ENCODE peak calls at places on chromosomes 5 and 9, in six cellular contexts. Y, S, R, A, M and O are unnamed samples.

GRCh38 chr5:66436721-66437120 is 159.5 kb upstream of the MAST4 start:
- DNase-seq in Y (no peak), S (no peak), R (no peak), A (no peak), M (no peak), O (no peak)

GRCh38 chr5:40675396-40676133 is 4.2 kb upstream of the PTGER4 start:
- DNase-seq in Y (no peak), S (no peak), R (no peak), A (no peak), M (no peak), O (no peak)

GRCh38 chr9:1880038-1880565 is 135.0 kb upstream of the SMARCA2 start:
- DNase-seq in Y (no peak), S (no peak), R (no peak), A (no peak), M (no peak), O (no peak)

GRCh38 chr5:136364307-136364706 is 1.0 kb downstream of the TRPC7 start:
- DNase-seq in Y (no peak), S (no peak), R (peak), A (no peak), M (no peak), O (no peak)

GRCh38 chr9:113913426-113914195 is 37.5 kb downstream of the ZNF618 start:
- DNase-seq in Y (no peak), S (no peak), R (no peak), A (no peak), M (no peak), O (no peak)

GRCh38 chr5:73180561-73180960 is 7.6 kb downstream of the TMEM174 start:
- DNase-seq in Y (no peak), S (no peak), R (no peak), A (no peak), M (no peak), O (no peak)

GRCh38 chr5:63401434-63402046 is 560.7 kb downstream of the HTR1A start:
- DNase-seq in Y (no peak), S (peak), R (peak), A (no peak), M (no peak), O (no peak)

GRCh38 chr9:117555964-117556629 is 141.2 kb upstream of the ASTN2 start:
- DNase-seq in Y (peak), S (peak), R (no peak), A (no peak), M (peak), O (no peak)

GRCh38 chr9:70816891-70817290 is 304.5 kb downstream of the TRPM3 start:
- DNase-seq in Y (no peak), S (no peak), R (no peak), A (no peak), M (no peak), O (no peak)

GRCh38 chr9:3459076-3459475 is 66.7 kb downstream of the RFX3 start:
- DNase-seq in Y (no peak), S (peak), R (no peak), A (no peak), M (no peak), O (no peak)

GRCh38 chr5:685262-686171 is 7.6 kb downstream of the TPPP start:
- DNase-seq in Y (no peak), S (no peak), R (no peak), A (no peak), M (peak), O (no peak)

GRCh38 chr5:179137643-179138567 is 77.7 kb downstream of the ZNF354C start:
- DNase-seq in Y (peak), S (no peak), R (no peak), A (no peak), M (no peak), O (no peak)

GRCh38 chr5:115773010-115773580 is 43.4 kb downstream of the CDO1 start:
- DNase-seq in Y (no peak), S (no peak), R (no peak), A (no peak), M (no peak), O (no peak)

GRCh38 chr5:122723606-122724352 is 51.1 kb upstream of the SNX2 start:
- DNase-seq in Y (peak), S (no peak), R (no peak), A (no peak), M (no peak), O (no peak)

GRCh38 chr5:7317751-7318150 is 78.2 kb upstream of the ADCY2 start:
- DNase-seq in Y (no peak), S (no peak), R (no peak), A (no peak), M (no peak), O (no peak)

GRCh38 chr5:107365355-107366109 is 305.2 kb downstream of the EFNA5 start:
- DNase-seq in Y (no peak), S (no peak), R (no peak), A (no peak), M (no peak), O (no peak)

GRCh38 chr5:134749415-134749814 is 9.2 kb upstream of the DDX46 start:
- DNase-seq in Y (no peak), S (no peak), R (no peak), A (no peak), M (no peak), O (no peak)

GRCh38 chr9:99114049-99114440 is 9.1 kb downstream of the TGFBR1 start:
- DNase-seq in Y (no peak), S (no peak), R (no peak), A (no peak), M (no peak), O (no peak)

GRCh38 chr9:2291980-2292704 is 277.0 kb downstream of the SMARCA2 start:
- DNase-seq in Y (no peak), S (peak), R (no peak), A (no peak), M (no peak), O (no peak)

GRCh38 chr9:134433101-134433500 is 106.8 kb downstream of the RXRA start:
- DNase-seq in Y (no peak), S (no peak), R (no peak), A (no peak), M (no peak), O (no peak)

GRCh38 chr9:115164511-115164974 is 46.6 kb upstream of the TNC start:
- DNase-seq in Y (no peak), S (peak), R (no peak), A (no peak), M (no peak), O (no peak)

GRCh38 chr5:37283214-37283820 is 34.1 kb upstream of the CPLANE1 start:
- DNase-seq in Y (no peak), S (no peak), R (no peak), A (no peak), M (no peak), O (no peak)

GRCh38 chr9:129708799-129709198 is 43.4 kb downstream of the PRRX2 start:
- DNase-seq in Y (no peak), S (no peak), R (no peak), A (no peak), M (no peak), O (no peak)

GRCh38 chr9:92196909-92197308 is 81.7 kb upstream of the SPTLC1 start:
- DNase-seq in Y (no peak), S (no peak), R (no peak), A (no peak), M (no peak), O (no peak)

GRCh38 chr5:143931986-143932385 is 120.0 kb downstream of the HMHB1 start:
- DNase-seq in Y (no peak), S (no peak), R (no peak), A (no peak), M (no peak), O (no peak)

GRCh38 chr9:80885894-80886293 is 803.5 kb downstream of the TLE1 start:
- DNase-seq in Y (no peak), S (no peak), R (peak), A (no peak), M (no peak), O (no peak)

GRCh38 chr9:335373-335772 is 120.7 kb downstream of the DOCK8 start:
- DNase-seq in Y (no peak), S (no peak), R (no peak), A (no peak), M (no peak), O (no peak)